ENCODE peak calls at places on chromosomes 4 and X, in four cellular contexts. U, M, O and B are unnamed samples.

GRCh38 chrX:150841466-150842197 is 56.8 kb downstream of the CD99L2 start:
- DNase-seq in U (no peak), M (no peak), O (no peak), B (no peak)

GRCh38 chr4:79882806-79883205 is 190.2 kb downstream of the ANTXR2 start:
- DNase-seq in U (no peak), M (no peak), O (no peak), B (no peak)

GRCh38 chr4:116180056-116180690 is 905.2 kb downstream of the TRAM1L1 start:
- DNase-seq in U (no peak), M (peak; percentile 14), O (no peak), B (peak; percentile 12)

GRCh38 chr4:10296730-10297129 is 160.5 kb downstream of the ZNF518B start:
- DNase-seq in U (no peak), M (no peak), O (no peak), B (no peak)

GRCh38 chr4:81470456-81471327 is 1.0 kb downstream of the RASGEF1B start:
- DNase-seq in U (no peak), M (no peak), O (no peak), B (peak; percentile 39)

GRCh38 chr4:120066182-120066524 is 495 bp downstream of the MAD2L1 start:
- DNase-seq in U (peak; percentile 8), M (no peak), O (no peak), B (peak; percentile 44)

GRCh38 chr4:112329672-112330372 is 32.7 kb downstream of the ALPK1 start:
- DNase-seq in U (no peak), M (no peak), O (no peak), B (no peak)

GRCh38 chr4:25307596-25307995 is 5.0 kb upstream of the ZCCHC4 start:
- DNase-seq in U (no peak), M (no peak), O (no peak), B (no peak)

GRCh38 chr4:56149601-56150000 is 200.9 kb downstream of the CEP135 start:
- DNase-seq in U (no peak), M (no peak), O (no peak), B (no peak)

GRCh38 chr4:94929696-94930095 is 171.9 kb downstream of the BMPR1B start:
- DNase-seq in U (no peak), M (no peak), O (no peak), B (no peak)

GRCh38 chr4:53962516-53963225 is 101.7 kb downstream of the CHIC2 start:
- DNase-seq in U (no peak), M (no peak), O (no peak), B (no peak)

GRCh38 chr4:104763554-104764210 is 269.0 kb upstream of the CXXC4 start:
- DNase-seq in U (no peak), M (no peak), O (no peak), B (no peak)

GRCh38 chrX:118839334-118839958 is 15.8 kb downstream of the ZCCHC12 start:
- DNase-seq in U (peak; percentile 58), M (peak; percentile 72), O (no peak), B (peak; percentile 61)

GRCh38 chr4:8745036-8745827 is 126.4 kb downstream of the HMX1 start:
- DNase-seq in U (no peak), M (no peak), O (no peak), B (no peak)

GRCh38 chrX:39144323-39144722 is 343.1 kb downstream of the MID1IP1 start:
- DNase-seq in U (no peak), M (no peak), O (no peak), B (no peak)

GRCh38 chrX:149074429-149074828 is 430.7 kb downstream of the IDS start:
- DNase-seq in U (no peak), M (no peak), O (peak; percentile 7), B (no peak)

GRCh38 chr4:176034498-176034897 is 31.1 kb upstream of the WDR17 start:
- DNase-seq in U (no peak), M (peak; percentile 5), O (no peak), B (no peak)

GRCh38 chr4:141346144-141346543 is 125.4 kb downstream of the ZNF330 start:
- DNase-seq in U (peak; percentile 13), M (peak; percentile 31), O (no peak), B (peak; percentile 46)

GRCh38 chr4:96175871-96176270 is 336.0 kb downstream of the PDHA2 start:
- DNase-seq in U (no peak), M (no peak), O (no peak), B (no peak)

GRCh38 chr4:10160280-10160856 is 43.8 kb upstream of the WDR1 start:
- DNase-seq in U (peak; percentile 18), M (peak; percentile 68), O (no peak), B (no peak)

GRCh38 chr4:174224550-174224949 is 58.9 kb downstream of the FBXO8 start:
- DNase-seq in U (no peak), M (no peak), O (no peak), B (no peak)

GRCh38 chrX:104668550-104668949 is 102.6 kb downstream of the IL1RAPL2 start:
- DNase-seq in U (no peak), M (peak; percentile 0), O (no peak), B (peak; percentile 8)

GRCh38 chr4:167196386-167196785 is 37.9 kb downstream of the SPOCK3 start:
- DNase-seq in U (peak; percentile 33), M (no peak), O (no peak), B (no peak)

GRCh38 chr4:24535399-24535798 is 49.0 kb downstream of the DHX15 start:
- DNase-seq in U (no peak), M (no peak), O (no peak), B (no peak)

GRCh38 chr4:20591571-20592455 is 108.4 kb upstream of the PACRGL start:
- DNase-seq in U (no peak), M (no peak), O (no peak), B (no peak)

GRCh38 chr4:37322122-37322521 is 77.6 kb downstream of the NWD2 start:
- DNase-seq in U (no peak), M (no peak), O (no peak), B (no peak)

GRCh38 chr4:83631066-83631465 is 95.2 kb downstream of the GPAT3 start:
- DNase-seq in U (no peak), M (no peak), O (no peak), B (no peak)

GRCh38 chr4:131001371-131001770 is 1905.4 kb downstream of the C4orf33 start:
- DNase-seq in U (no peak), M (no peak), O (no peak), B (no peak)

GRCh38 chrX:11944486-11944885 is 186.4 kb downstream of the MSL3 start:
- DNase-seq in U (no peak), M (peak; percentile 7), O (no peak), B (peak; percentile 45)

GRCh38 chr4:40874331-40874730 is 124.6 kb downstream of the NSUN7 start:
- DNase-seq in U (no peak), M (no peak), O (no peak), B (no peak)

GRCh38 chr4:8405516-8405875 is 35.0 kb downstream of the ACOX3 start:
- DNase-seq in U (no peak), M (no peak), O (no peak), B (no peak)

GRCh38 chr4:77003400-77003799 is 53.8 kb downstream of the SEPTIN11 start:
- DNase-seq in U (no peak), M (no peak), O (no peak), B (no peak)

GRCh38 chr4:74768857-74769525 is 25.3 kb downstream of the BTC start:
- DNase-seq in U (peak; percentile 32), M (no peak), O (no peak), B (no peak)
- TF ChIP-seq BHLHE40 in U (no peak), M (no peak), O (no peak), B (no peak)

DNA sequence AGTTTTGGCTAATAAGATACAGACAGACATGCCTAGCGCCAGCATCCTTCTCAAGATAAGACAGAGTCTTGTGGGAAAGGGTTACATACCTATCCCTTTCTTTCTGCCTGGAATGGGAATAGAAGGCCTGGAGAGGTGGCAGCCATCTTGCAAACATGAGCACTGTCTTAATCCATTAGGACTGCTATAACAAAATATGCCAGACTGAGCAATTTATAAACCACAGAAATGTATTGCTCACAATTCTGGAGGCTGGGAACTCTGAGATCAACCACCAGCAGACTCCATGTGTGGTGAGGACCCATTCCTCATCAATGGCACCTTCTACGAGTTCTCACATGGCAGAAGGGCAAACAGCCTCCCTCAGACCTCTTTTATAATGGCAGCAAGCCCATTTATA is 26.5 kb upstream of the NEIL3 start:
- DNase-seq in U (no peak), M (no peak), O (no peak), B (no peak)
- TF ChIP-seq TARDBP in U (no peak), M (no peak), O (no peak), B (no peak)

GRCh38 chr4:145734051-145734450 is 54.1 kb downstream of the C4orf51 start:
- DNase-seq in U (no peak), M (no peak), O (no peak), B (no peak)

GRCh38 chr4:145735330-145735638 is 55.3 kb downstream of the C4orf51 start:
- DNase-seq in U (peak; percentile 47), M (no peak), O (no peak), B (no peak)

GRCh38 chr4:145735777-145736176 is 55.8 kb downstream of the C4orf51 start:
- DNase-seq in U (no peak), M (no peak), O (no peak), B (no peak)

GRCh38 chr4:145732895-145733880 is 53.2 kb downstream of the C4orf51 start:
- DNase-seq in U (peak; percentile 53), M (peak; percentile 88), O (peak; percentile 35), B (peak; percentile 93)

DNA sequence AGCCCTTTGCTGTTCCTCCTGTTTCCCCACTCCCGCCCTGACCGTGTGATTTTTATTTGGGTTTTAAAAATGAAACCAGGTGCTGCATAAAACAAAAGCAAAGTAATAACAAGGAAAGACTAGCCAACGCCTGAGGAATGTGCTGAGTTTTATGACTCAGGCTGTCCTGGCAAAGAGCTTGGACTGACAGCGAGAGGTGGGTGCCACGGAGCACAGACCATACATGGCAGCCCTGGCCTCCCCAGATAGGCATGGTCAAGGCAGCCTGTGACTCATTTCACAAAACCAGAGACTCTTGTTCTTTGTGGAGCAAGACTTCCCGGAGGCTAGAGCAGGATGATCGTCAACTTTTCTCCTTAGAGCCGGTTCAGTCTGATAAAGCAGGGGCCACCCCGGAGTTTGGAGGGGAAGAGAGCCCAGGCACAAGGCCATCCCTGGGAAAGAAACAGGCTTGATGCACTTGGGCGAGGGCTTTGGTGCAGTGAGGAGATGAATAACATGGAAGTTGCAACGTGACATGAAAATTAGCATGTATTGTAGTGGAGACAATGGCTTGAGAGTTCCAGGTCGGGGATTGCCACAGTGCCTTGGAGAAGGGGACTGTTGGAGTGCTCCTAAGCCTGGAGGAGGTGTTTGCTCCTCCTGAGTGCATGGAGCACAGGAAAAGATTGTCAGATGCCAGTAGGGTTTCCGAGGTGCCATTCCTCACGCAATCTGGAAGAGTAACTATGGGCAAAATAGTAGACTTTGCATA is 54.8 kb downstream of the C4orf51 start:
- DNase-seq in U (peak; percentile 36), M (peak; percentile 2), O (peak; percentile 27), B (no peak)
- TF ChIP-seq BHLHE40 in U (no peak), M (no peak), O (no peak), B (no peak)

GRCh38 chr4:188719794-188720193 is 580.6 kb downstream of the TRIML1 start:
- DNase-seq in U (no peak), M (no peak), O (no peak), B (no peak)

GRCh38 chr4:188728359-188728758 is 589.1 kb downstream of the TRIML1 start:
- DNase-seq in U (no peak), M (no peak), O (no peak), B (no peak)

GRCh38 chr4:188727746-188728145 is 588.5 kb downstream of the TRIML1 start:
- DNase-seq in U (no peak), M (no peak), O (no peak), B (no peak)

DNA sequence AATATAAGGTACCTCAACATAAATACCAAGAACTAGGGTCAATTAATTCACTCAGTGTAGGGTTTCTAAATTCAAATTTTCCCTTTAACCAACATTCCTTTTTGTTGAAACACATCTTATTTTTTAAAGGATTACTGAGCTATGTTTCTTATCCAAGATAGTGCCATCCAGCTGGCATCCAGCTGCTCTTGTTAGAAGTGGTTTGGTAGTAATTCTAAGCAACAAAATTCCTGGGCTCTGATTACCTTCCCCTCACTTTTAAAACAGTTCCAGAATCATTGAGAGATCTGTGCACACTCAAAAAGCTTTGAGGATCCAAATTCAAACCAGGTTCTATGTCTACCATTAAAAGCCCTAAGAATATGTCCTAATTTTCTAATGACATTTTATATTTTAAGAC is 583.7 kb downstream of the TRIML1 start:
- DNase-seq in U (no peak), M (no peak), O (no peak), B (no peak)
- TF ChIP-seq TARDBP in U (no peak), M (no peak), O (no peak), B (no peak)